ENCODE peak calls at places on chromosomes 4 and X, in seven cellular contexts. S is fibroblast of gingiva; U is GM23338; G is M059J; M is stimulated activated CD8-positive, alpha-beta memory T cell treated with anti-CD3 and anti-CD28 coated beads, Interleukin-7, amount 100 ng/mL, for 4 hours; I is GM10248; K is activated naive CD4-positive, alpha-beta T cell treated with anti-CD3 and anti-CD28 coated beads for 36 hours. C is an unnamed sample.

GRCh38 chrX:16664626-16665025 is 14.7 kb downstream of the S100G start:
- DNase-seq in G (no peak), M (no peak), I (no peak), K (no peak), U (no peak), S (no peak), C (no peak)

GRCh38 chrX:139803224-139803623 is 95.3 kb upstream of the MCF2 start:
- DNase-seq in U (no peak), G (peak; percentile 38), I (no peak), S (no peak), K (no peak), M (no peak), C (no peak)

GRCh38 chr4:2071912-2072867 is 13.1 kb downstream of the NAT8L start:
- DNase-seq in U (no peak), S (no peak), G (no peak), I (no peak), M (no peak), K (no peak), C (no peak)

GRCh38 chr4:156595041-156595440 is 376.6 kb downstream of the PDGFC start:
- DNase-seq in M (no peak), I (no peak), G (peak; percentile 20), K (no peak), U (no peak), S (no peak), C (no peak)

GRCh38 chr4:19358015-19358414 is 893.7 kb upstream of the SLIT2 start:
- DNase-seq in G (no peak), U (no peak), S (no peak), M (no peak), K (no peak), I (no peak), C (no peak)

GRCh38 chrX:1224954-1225353 is 12.5 kb upstream of the CRLF2 start:
- DNase-seq in M (no peak), G (no peak), K (no peak), I (no peak), U (peak; percentile 45), S (no peak), C (no peak)

GRCh38 chr4:38150021-38150671 is 189.9 kb downstream of the PTTG2 start:
- DNase-seq in K (no peak), U (no peak), S (peak; percentile 57), M (no peak), I (no peak), G (peak; percentile 95), C (no peak)

GRCh38 chr4:76902233-76902890 is 4.4 kb upstream of the SOWAHB start:
- DNase-seq in G (no peak), I (no peak), S (no peak), U (no peak), M (no peak), K (no peak), C (no peak)

GRCh38 chrX:65596270-65596669 is 61.7 kb upstream of the LAS1L start:
- DNase-seq in U (no peak), I (peak; percentile 28), K (peak; percentile 73), G (peak; percentile 89), S (peak; percentile 22), M (peak; percentile 50), C (peak; percentile 30)

GRCh38 chr4:164572877-164573279 is 181.1 kb upstream of the SMIM31 start:
- DNase-seq in U (no peak), S (no peak), K (no peak), M (no peak), I (no peak), G (peak; percentile 65), C (no peak)

GRCh38 chr4:88457307-88458090 is 580 bp downstream of the HERC5 start:
- DNase-seq in M (peak; percentile 35), I (peak; percentile 50), U (peak; percentile 77), S (no peak), G (peak; percentile 52), K (peak; percentile 47), C (peak; percentile 25)

GRCh38 chr4:56655209-56655626 is 25.9 kb downstream of the HOPX start:
- DNase-seq in U (peak; percentile 76), G (peak; percentile 48), S (peak; percentile 6), M (no peak), K (peak; percentile 21), I (peak; percentile 20), C (no peak)

GRCh38 chr4:174120446-174121142 is 162.9 kb downstream of the FBXO8 start:
- DNase-seq in S (peak; percentile 86), M (no peak), U (peak; percentile 75), I (peak; percentile 34), K (peak; percentile 27), G (peak; percentile 62), C (no peak)

GRCh38 chr4:37770016-37770415 is 56.5 kb upstream of the PGM2 start:
- DNase-seq in S (peak; percentile 37), U (no peak), M (no peak), I (no peak), G (peak; percentile 45), K (no peak), C (no peak)

GRCh38 chr4:114466299-114466698 is 132.3 kb upstream of the UGT8 start:
- DNase-seq in U (no peak), I (no peak), S (no peak), G (no peak), M (no peak), K (no peak), C (no peak)

GRCh38 chr4:57148831-57149230 is 38.6 kb upstream of the IGFBP7 start:
- DNase-seq in M (no peak), I (no peak), S (peak; percentile 42), G (peak; percentile 90), U (no peak), K (no peak), C (no peak)

GRCh38 chr4:56302102-56302501 is 85.2 kb downstream of the AASDH start:
- DNase-seq in K (no peak), M (no peak), I (no peak), U (no peak), G (no peak), S (no peak), C (no peak)

GRCh38 chr4:73053974-73054480 is 15.5 kb downstream of the COX18 start:
- DNase-seq in U (peak; percentile 31), M (no peak), I (no peak), K (no peak), S (no peak), G (no peak), C (no peak)

GRCh38 chr4:104394409-104394813 is 100.3 kb downstream of the CXXC4 start:
- DNase-seq in M (no peak), G (no peak), S (no peak), U (peak; percentile 26), K (no peak), I (no peak), C (no peak)

GRCh38 chr4:156293657-156294297 is 340.1 kb upstream of the CTSO start:
- DNase-seq in S (peak; percentile 54), M (no peak), I (no peak), U (no peak), K (no peak), G (peak; percentile 65), C (no peak)

GRCh38 chrX:11932423-11932822 is 174.4 kb downstream of the MSL3 start:
- DNase-seq in S (no peak), K (no peak), M (no peak), G (no peak), I (no peak), U (no peak), C (no peak)

GRCh38 chr4:121277194-121278105 is 103.4 kb downstream of the QRFPR start:
- DNase-seq in M (no peak), U (peak; percentile 58), G (peak; percentile 28), S (no peak), I (no peak), K (no peak), C (no peak)

GRCh38 chr4:76200771-76201224 is 12.8 kb downstream of the SCARB2 start:
- DNase-seq in M (no peak), S (no peak), K (peak; percentile 63), G (peak; percentile 20), I (no peak), U (no peak), C (no peak)

GRCh38 chr4:72496119-72496518 is 72.9 kb downstream of the ADAMTS3 start:
- DNase-seq in K (no peak), G (peak; percentile 6), M (no peak), U (peak; percentile 6), I (no peak), S (no peak), C (no peak)

GRCh38 chrX:65607070-65607742 is 60.2 kb upstream of the MSN start:
- DNase-seq in K (peak; percentile 46), S (no peak), M (no peak), U (no peak), G (peak; percentile 84), I (no peak), C (no peak)

GRCh38 chrX:21721175-21721574 is 36.7 kb downstream of the SMPX start:
- DNase-seq in I (no peak), K (no peak), G (no peak), S (no peak), M (no peak), U (no peak), C (no peak)

GRCh38 chr4:133866328-133866699 is 335.3 kb downstream of the PABPC4L start:
- DNase-seq in G (peak; percentile 89), S (no peak), M (no peak), I (no peak), K (no peak), U (no peak), C (no peak)

GRCh38 chr4:183241771-183242170 is 78.3 kb downstream of the CLDN22 start:
- DNase-seq in I (no peak), K (no peak), U (peak; percentile 25), M (no peak), S (no peak), G (no peak), C (no peak)

GRCh38 chr4:1354136-1354982 is 7.4 kb downstream of the UVSSA start:
- DNase-seq in M (no peak), U (peak; percentile 39), I (no peak), G (no peak), K (no peak), S (no peak), C (no peak)

GRCh38 chr4:52750819-52751348 is 341 bp downstream of the ERVMER34-1 start:
- DNase-seq in G (no peak), S (no peak), M (no peak), K (peak; percentile 32), I (peak; percentile 21), U (peak; percentile 60), C (no peak)

GRCh38 chr4:147052361-147052760 is 106.7 kb upstream of the TTC29 start:
- DNase-seq in I (no peak), K (no peak), S (no peak), U (no peak), M (no peak), G (peak; percentile 7), C (no peak)

GRCh38 chr4:97374526-97374925 is 768.8 kb downstream of the STPG2 start:
- DNase-seq in U (no peak), I (no peak), K (no peak), G (no peak), S (no peak), M (no peak), C (no peak)

GRCh38 chr4:18684932-18685331 is 663.4 kb upstream of the LCORL start:
- DNase-seq in I (no peak), M (no peak), S (no peak), U (no peak), G (no peak), K (no peak), C (no peak)

GRCh38 chr4:146062325-146062715 is 113.2 kb upstream of the LSM6 start:
- DNase-seq in K (no peak), G (no peak), S (no peak), M (no peak), U (no peak), I (no peak), C (no peak)

GRCh38 chr4:37438880-37439279 is 194.3 kb downstream of the NWD2 start:
- DNase-seq in I (no peak), U (no peak), S (no peak), G (no peak), M (no peak), K (no peak), C (no peak)

GRCh38 chr4:16505726-16506125 is 279.5 kb upstream of the TAPT1 start:
- DNase-seq in S (peak; percentile 4), G (no peak), U (peak; percentile 82), M (no peak), I (no peak), K (no peak), C (no peak)

GRCh38 chr4:82515705-82516104 is 46.1 kb downstream of the TMEM150C start:
- DNase-seq in G (peak; percentile 91), S (peak; percentile 94), K (no peak), I (no peak), M (no peak), U (no peak), C (no peak)